ENCODE peak calls at places on chromosomes 16 and 17, in ten cellular contexts. S is activated CD4-positive, alpha-beta T cell treated with anti-CD3 and anti-CD28 coated beads, Interleukin-2, amount 50 U/mL, for 1 hour; D is Ammon's horn; U is stimulated activated CD4-positive, alpha-beta T cell treated with anti-CD3 and anti-CD28 coated beads, TNF-alpha, amount 100 ng/mL, for 24 hours; J is NCI-H1930; A is foreskin fibroblast; O is brain microvascular endothelial cell; B is NCI-H1105; R is EL; E is dermis blood vessel endothelial cell. T is an unnamed sample.

GRCh38 chr16:69741951-69742904 is 12.5 kb downstream of the NOB1 start:
- DNase-seq in S (no peak), D (peak), U (no peak), J (no peak), A (no peak), O (peak), B (no peak), R (peak), E (peak), T (no peak)

GRCh38 chr16:81264386-81264785 is 25.9 kb downstream of the BCO1 start:
- DNase-seq in S (no peak), D (no peak), U (no peak), J (no peak), A (no peak), O (no peak), B (no peak), R (no peak), E (no peak), T (no peak)

GRCh38 chr17:74450231-74450630 is 16.2 kb upstream of the CD300A start:
- DNase-seq in S (no peak), D (no peak), U (no peak), J (no peak), A (no peak), O (no peak), B (no peak), R (no peak), E (no peak), T (no peak)

GRCh38 chr16:4489030-4489429 is 12.8 kb downstream of the HMOX2 start:
- DNase-seq in S (no peak), D (no peak), U (no peak), J (no peak), A (peak), O (peak), B (no peak), R (peak), E (no peak), T (no peak)

GRCh38 chr16:10521681-10522274 is 58.6 kb downstream of the EMP2 start:
- DNase-seq in S (peak), D (peak), U (no peak), J (peak), A (peak), O (peak), B (peak), R (peak), E (peak), T (peak)

GRCh38 chr17:64638552-64639198 is 23.4 kb downstream of the SMURF2 start:
- DNase-seq in S (no peak), D (no peak), U (no peak), J (no peak), A (peak), O (peak), B (no peak), R (peak), E (no peak), T (no peak)

GRCh38 chr16:50534091-50534490 is 14.1 kb upstream of the NKD1 start:
- DNase-seq in S (no peak), D (no peak), U (no peak), J (no peak), A (no peak), O (no peak), B (no peak), R (no peak), E (no peak), T (no peak)

GRCh38 chr16:51815527-51815926 is 664.5 kb upstream of the SALL1 start:
- DNase-seq in S (no peak), D (no peak), U (no peak), J (no peak), A (no peak), O (peak), B (no peak), R (no peak), E (no peak), T (no peak)

GRCh38 chr17:38729886-38730525 is at the start of gene CISD3:
- DNase-seq in S (peak), D (peak), U (peak), J (peak), A (peak), O (no peak), B (peak), R (peak), E (peak), T (peak)